ENCODE peak calls at places on chromosome 22, in six cellular contexts. V, D, K, W, R and L are unnamed samples.

GRCh38 chr22:42993651-42994275 is 21.2 kb downstream of the PACSIN2 start:
- DNase-seq in V (no peak), D (peak), K (no peak), W (no peak), R (no peak), L (peak)

GRCh38 chr22:30667486-30668305 is at the start of gene DUSP18:
- DNase-seq in V (peak), D (peak), K (peak), W (peak), R (peak), L (peak)

GRCh38 chr22:47206185-47206584 is 443.7 kb downstream of the TBC1D22A start:
- DNase-seq in V (no peak), D (no peak), K (no peak), W (no peak), R (no peak), L (no peak)

GRCh38 chr22:47192106-47192650 is 429.7 kb downstream of the TBC1D22A start:
- DNase-seq in V (no peak), D (no peak), K (no peak), W (no peak), R (no peak), L (no peak)

GRCh38 chr22:25035715-25036114 is 83.2 kb downstream of the KIAA1671 start:
- DNase-seq in V (no peak), D (no peak), K (no peak), W (no peak), R (no peak), L (no peak)

GRCh38 chr22:50460942-50461341 is 13.9 kb downstream of the SBF1 start:
- DNase-seq in V (no peak), D (no peak), K (no peak), W (no peak), R (no peak), L (no peak)

GRCh38 chr22:43409800-43410199 is 2.0 kb upstream of the MPPED1 start:
- DNase-seq in V (no peak), D (no peak), K (no peak), W (no peak), R (no peak), L (no peak)

GRCh38 chr22:27490080-27490479 is 311.5 kb downstream of the MN1 start:
- DNase-seq in V (no peak), D (no peak), K (no peak), W (no peak), R (no peak), L (peak)

GRCh38 chr22:38694945-38695344 is 5.8 kb downstream of the JOSD1 start:
- DNase-seq in V (no peak), D (no peak), K (no peak), W (no peak), R (no peak), L (no peak)
- TF ChIP-seq CTCF in V (no peak), D (no peak), K (no peak), W (no peak), R (no peak), L (no peak)

GRCh38 chr22:29603358-29604191 is at the start of gene NF2:
- DNase-seq in V (peak), D (peak), K (peak), W (peak), R (peak), L (peak)
- TF ChIP-seq CTCF in V (no peak), D (no peak), K (no peak), W (no peak), R (no peak), L (no peak)

GRCh38 chr22:41966607-41967240 is 2.5 kb upstream of the SEPTIN3 start:
- DNase-seq in V (no peak), D (peak), K (no peak), W (peak), R (no peak), L (peak)
- TF ChIP-seq CTCF in V (peak), D (peak), K (peak), W (peak), R (no peak), L (peak)

GRCh38 chr22:23138584-23139469 is 3.0 kb downstream of the RSPH14 start:
- DNase-seq in V (no peak), D (no peak), K (no peak), W (no peak), R (no peak), L (no peak)
- TF ChIP-seq CTCF in V (no peak), D (no peak), K (no peak), W (no peak), R (no peak), L (no peak)

GRCh38 chr22:22195265-22196017 is 49.1 kb upstream of the VPREB1 start:
- DNase-seq in V (peak), D (peak), K (peak), W (peak), R (no peak), L (peak)
- TF ChIP-seq CTCF in V (peak), D (peak), K (peak), W (peak), R (peak), L (peak)

DNA sequence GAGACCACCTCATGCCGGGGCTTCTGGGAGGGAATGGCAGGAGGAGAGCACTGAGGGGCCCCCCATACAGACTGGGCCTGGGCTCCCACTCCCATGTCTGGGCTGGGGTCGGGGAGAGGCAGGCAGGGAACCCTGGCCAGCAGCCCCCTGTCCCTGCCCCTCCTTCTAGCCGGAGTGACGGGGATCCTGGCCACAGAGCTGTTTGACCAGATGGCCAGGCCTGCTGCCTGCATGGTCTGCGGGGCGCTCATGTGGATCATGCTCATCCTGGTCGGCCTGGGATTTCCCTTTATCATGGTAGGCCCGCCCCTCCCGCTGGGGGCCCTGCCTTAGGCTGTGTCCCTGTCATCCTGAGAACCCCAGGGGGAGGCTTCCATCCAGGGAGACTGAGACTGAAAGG is 10.1 kb upstream of the MIF start:
- DNase-seq in V (peak), D (no peak), K (no peak), W (no peak), R (no peak), L (no peak)
- TF ChIP-seq CTCF in V (no peak), D (no peak), K (no peak), W (no peak), R (no peak), L (no peak)